ENCODE peak calls at places on chromosomes 3 and 15, in ten cellular contexts. One of them, this sample, is unnamed.

GRCh38 chr3:14534379-14535191 is 5.6 kb downstream of the GRIP2 start:
- DNase-seq in esophagus squamous epithelium: no peak
- DNase-seq in A673: peak; percentile 92
- DNase-seq in adrenal gland: no peak
- DNase-seq in mucosa of descending colon: no peak
- DNase-seq in left ventricle myocardium inferior: no peak
- DNase-seq in cardiac muscle cell: no peak
- DNase-seq in HCT116: no peak
- DNase-seq in fibroblast of lung: no peak
- DNase-seq in ovary: no peak
- DNase-seq in this sample: no peak

GRCh38 chr3:115321396-115321795 is 174.3 kb upstream of the ZBTB20 start:
- DNase-seq in A673: peak; percentile 97
- DNase-seq in adrenal gland: no peak
- DNase-seq in mucosa of descending colon: no peak
- DNase-seq in ovary: no peak
- DNase-seq in left ventricle myocardium inferior: no peak
- DNase-seq in HCT116: no peak
- DNase-seq in cardiac muscle cell: no peak
- DNase-seq in esophagus squamous epithelium: no peak
- DNase-seq in fibroblast of lung: peak; percentile 21
- DNase-seq in this sample: peak; percentile 33

GRCh38 chr3:158912188-158912587 is 110.3 kb downstream of the MFSD1 start:
- DNase-seq in HCT116: no peak
- DNase-seq in ovary: no peak
- DNase-seq in fibroblast of lung: no peak
- DNase-seq in mucosa of descending colon: no peak
- DNase-seq in adrenal gland: no peak
- DNase-seq in esophagus squamous epithelium: no peak
- DNase-seq in left ventricle myocardium inferior: no peak
- DNase-seq in cardiac muscle cell: no peak
- DNase-seq in A673: peak; percentile 15
- DNase-seq in this sample: no peak

GRCh38 chr3:37082317-37082716 is 89.0 kb downstream of the MLH1 start:
- DNase-seq in A673: no peak
- DNase-seq in fibroblast of lung: no peak
- DNase-seq in cardiac muscle cell: no peak
- DNase-seq in HCT116: no peak
- DNase-seq in mucosa of descending colon: no peak
- DNase-seq in ovary: no peak
- DNase-seq in left ventricle myocardium inferior: no peak
- DNase-seq in adrenal gland: no peak
- DNase-seq in esophagus squamous epithelium: no peak
- DNase-seq in this sample: no peak

GRCh38 chr3:88572450-88572849 is 422.7 kb downstream of the C3orf38 start:
- DNase-seq in adrenal gland: no peak
- DNase-seq in A673: no peak
- DNase-seq in esophagus squamous epithelium: no peak
- DNase-seq in HCT116: no peak
- DNase-seq in mucosa of descending colon: no peak
- DNase-seq in fibroblast of lung: no peak
- DNase-seq in ovary: no peak
- DNase-seq in cardiac muscle cell: no peak
- DNase-seq in left ventricle myocardium inferior: no peak
- DNase-seq in this sample: no peak

GRCh38 chr15:48992096-48992495 is 28.4 kb upstream of the SHC4 start:
- DNase-seq in adrenal gland: no peak
- DNase-seq in cardiac muscle cell: no peak
- DNase-seq in esophagus squamous epithelium: no peak
- DNase-seq in left ventricle myocardium inferior: no peak
- DNase-seq in mucosa of descending colon: no peak
- DNase-seq in HCT116: no peak
- DNase-seq in ovary: no peak
- DNase-seq in fibroblast of lung: no peak
- DNase-seq in A673: no peak
- DNase-seq in this sample: no peak

GRCh38 chr3:84961492-84962255 is 2.9 kb downstream of the CADM2 start:
- DNase-seq in mucosa of descending colon: no peak
- DNase-seq in left ventricle myocardium inferior: no peak
- DNase-seq in HCT116: no peak
- DNase-seq in adrenal gland: no peak
- DNase-seq in ovary: no peak
- DNase-seq in cardiac muscle cell: no peak
- DNase-seq in A673: no peak
- DNase-seq in esophagus squamous epithelium: no peak
- DNase-seq in fibroblast of lung: no peak
- DNase-seq in this sample: peak; percentile 40

GRCh38 chr15:89936051-89936792 is 23.5 kb upstream of the ARPIN start:
- DNase-seq in adrenal gland: no peak
- DNase-seq in esophagus squamous epithelium: no peak
- DNase-seq in left ventricle myocardium inferior: no peak
- DNase-seq in A673: no peak
- DNase-seq in ovary: no peak
- DNase-seq in HCT116: no peak
- DNase-seq in mucosa of descending colon: no peak
- DNase-seq in cardiac muscle cell: no peak
- DNase-seq in fibroblast of lung: no peak
- DNase-seq in this sample: no peak

GRCh38 chr15:43185161-43186002 is at the start of gene CCNDBP1:
- DNase-seq in esophagus squamous epithelium: peak; percentile 86
- DNase-seq in fibroblast of lung: peak; percentile 72
- DNase-seq in adrenal gland: peak; percentile 98
- DNase-seq in A673: peak; percentile 82
- DNase-seq in ovary: peak; percentile 79
- DNase-seq in cardiac muscle cell: peak; percentile 97
- DNase-seq in mucosa of descending colon: peak; percentile 98
- DNase-seq in left ventricle myocardium inferior: peak; percentile 98
- DNase-seq in HCT116: peak; percentile 84
- DNase-seq in this sample: peak; percentile 99

GRCh38 chr3:61589856-61590255 is 28.5 kb downstream of the PTPRG start:
- DNase-seq in A673: no peak
- DNase-seq in fibroblast of lung: peak; percentile 79
- DNase-seq in ovary: no peak
- DNase-seq in mucosa of descending colon: no peak
- DNase-seq in HCT116: no peak
- DNase-seq in adrenal gland: peak; percentile 16
- DNase-seq in esophagus squamous epithelium: no peak
- DNase-seq in left ventricle myocardium inferior: no peak
- DNase-seq in cardiac muscle cell: no peak
- DNase-seq in this sample: no peak

GRCh38 chr3:66472313-66473134 is 28.3 kb downstream of the LRIG1 start:
- DNase-seq in HCT116: no peak
- DNase-seq in mucosa of descending colon: peak; percentile 56
- DNase-seq in esophagus squamous epithelium: no peak
- DNase-seq in cardiac muscle cell: no peak
- DNase-seq in adrenal gland: no peak
- DNase-seq in ovary: no peak
- DNase-seq in fibroblast of lung: peak; percentile 69
- DNase-seq in left ventricle myocardium inferior: no peak
- DNase-seq in A673: no peak
- DNase-seq in this sample: no peak

GRCh38 chr3:8538904-8539303 is 37.3 kb downstream of the LMCD1 start:
- DNase-seq in left ventricle myocardium inferior: no peak
- DNase-seq in ovary: no peak
- DNase-seq in cardiac muscle cell: no peak
- DNase-seq in adrenal gland: no peak
- DNase-seq in fibroblast of lung: peak; percentile 83
- DNase-seq in esophagus squamous epithelium: no peak
- DNase-seq in HCT116: no peak
- DNase-seq in A673: no peak
- DNase-seq in mucosa of descending colon: no peak
- DNase-seq in this sample: no peak

GRCh38 chr15:31457631-31458526 is 131.2 kb downstream of the KLF13 start:
- DNase-seq in fibroblast of lung: peak; percentile 76
- DNase-seq in left ventricle myocardium inferior: no peak
- DNase-seq in ovary: no peak
- DNase-seq in mucosa of descending colon: peak; percentile 10
- DNase-seq in esophagus squamous epithelium: no peak
- DNase-seq in cardiac muscle cell: no peak
- DNase-seq in A673: no peak
- DNase-seq in adrenal gland: no peak
- DNase-seq in HCT116: no peak
- DNase-seq in this sample: no peak

GRCh38 chr3:69569520-69569919 is 169.7 kb upstream of the MITF start:
- DNase-seq in fibroblast of lung: peak; percentile 26
- DNase-seq in A673: no peak
- DNase-seq in mucosa of descending colon: no peak
- DNase-seq in esophagus squamous epithelium: no peak
- DNase-seq in cardiac muscle cell: no peak
- DNase-seq in left ventricle myocardium inferior: no peak
- DNase-seq in adrenal gland: no peak
- DNase-seq in ovary: no peak
- DNase-seq in HCT116: no peak
- DNase-seq in this sample: no peak

GRCh38 chr15:56772868-56773639 is 39.7 kb upstream of the ZNF280D start:
- DNase-seq in HCT116: no peak
- DNase-seq in cardiac muscle cell: no peak
- DNase-seq in mucosa of descending colon: no peak
- DNase-seq in esophagus squamous epithelium: no peak
- DNase-seq in fibroblast of lung: peak; percentile 58
- DNase-seq in A673: no peak
- DNase-seq in ovary: no peak
- DNase-seq in adrenal gland: no peak
- DNase-seq in left ventricle myocardium inferior: no peak
- DNase-seq in this sample: no peak

GRCh38 chr15:70783610-70784021 is 20.3 kb upstream of the UACA start:
- DNase-seq in cardiac muscle cell: no peak
- DNase-seq in HCT116: no peak
- DNase-seq in left ventricle myocardium inferior: no peak
- DNase-seq in adrenal gland: peak; percentile 40
- DNase-seq in fibroblast of lung: peak; percentile 46
- DNase-seq in A673: peak; percentile 23
- DNase-seq in mucosa of descending colon: peak; percentile 30
- DNase-seq in esophagus squamous epithelium: no peak
- DNase-seq in ovary: no peak
- DNase-seq in this sample: no peak

GRCh38 chr15:22262613-22263020 is 182.3 kb downstream of the OR4M2 start:
- DNase-seq in cardiac muscle cell: no peak
- DNase-seq in ovary: peak; percentile 34
- DNase-seq in mucosa of descending colon: peak; percentile 38
- DNase-seq in left ventricle myocardium inferior: no peak
- DNase-seq in HCT116: no peak
- DNase-seq in fibroblast of lung: no peak
- DNase-seq in adrenal gland: no peak
- DNase-seq in esophagus squamous epithelium: no peak
- DNase-seq in A673: no peak
- DNase-seq in this sample: no peak

GRCh38 chr3:145798691-145799550 is 362.1 kb downstream of the PLOD2 start:
- DNase-seq in esophagus squamous epithelium: no peak
- DNase-seq in A673: peak; percentile 58
- DNase-seq in fibroblast of lung: peak; percentile 12
- DNase-seq in left ventricle myocardium inferior: no peak
- DNase-seq in HCT116: no peak
- DNase-seq in ovary: no peak
- DNase-seq in mucosa of descending colon: no peak
- DNase-seq in cardiac muscle cell: peak; percentile 12
- DNase-seq in adrenal gland: no peak
- DNase-seq in this sample: no peak

GRCh38 chr3:48467473-48468267 is 21.1 kb downstream of the ATRIP start:
- DNase-seq in esophagus squamous epithelium: no peak
- DNase-seq in A673: no peak
- DNase-seq in fibroblast of lung: no peak
- DNase-seq in cardiac muscle cell: no peak
- DNase-seq in ovary: no peak
- DNase-seq in HCT116: no peak
- DNase-seq in mucosa of descending colon: no peak
- DNase-seq in adrenal gland: no peak
- DNase-seq in left ventricle myocardium inferior: no peak
- DNase-seq in this sample: no peak
- H3K4me1 ChIP-seq in esophagus squamous epithelium: peaks cover 67% of the 10 kb centered on the region
- H3K4me1 ChIP-seq in A673: peaks cover 12% of the 10 kb centered on the region
- H3K4me1 ChIP-seq in fibroblast of lung: peaks cover 27% of the 10 kb centered on the region
- H3K4me1 ChIP-seq in cardiac muscle cell: peaks cover 15% of the 10 kb centered on the region
- H3K4me1 ChIP-seq in ovary: peaks cover 25% of the 10 kb centered on the region
- H3K4me1 ChIP-seq in HCT116: peaks cover 22% of the 10 kb centered on the region
- H3K4me1 ChIP-seq in mucosa of descending colon: peaks cover 57% of the 10 kb centered on the region
- H3K4me1 ChIP-seq in adrenal gland: peaks cover 37% of the 10 kb centered on the region
- H3K4me1 ChIP-seq in left ventricle myocardium inferior: peaks cover 83% of the 10 kb centered on the region
- H3K4me1 ChIP-seq in this sample: peaks cover 3% of the 10 kb centered on the region

GRCh38 chr15:92909131-92909781 is 9.1 kb downstream of the CHD2 start:
- DNase-seq in esophagus squamous epithelium: no peak
- DNase-seq in left ventricle myocardium inferior: no peak
- DNase-seq in fibroblast of lung: no peak
- DNase-seq in A673: no peak
- DNase-seq in cardiac muscle cell: no peak
- DNase-seq in HCT116: no peak
- DNase-seq in mucosa of descending colon: no peak
- DNase-seq in adrenal gland: no peak
- DNase-seq in ovary: no peak
- DNase-seq in this sample: no peak
- H3K36me3 ChIP-seq in esophagus squamous epithelium: peaks cover 14% of the 10 kb centered on the region
- H3K36me3 ChIP-seq in left ventricle myocardium inferior: no peaks in the 10 kb centered on the region
- H3K36me3 ChIP-seq in fibroblast of lung: no peaks in the 10 kb centered on the region
- H3K36me3 ChIP-seq in A673: peaks cover 11% of the 10 kb centered on the region
- H3K36me3 ChIP-seq in cardiac muscle cell: no peaks in the 10 kb centered on the region
- H3K36me3 ChIP-seq in HCT116: no peaks in the 10 kb centered on the region
- H3K36me3 ChIP-seq in mucosa of descending colon: no peaks in the 10 kb centered on the region
- H3K36me3 ChIP-seq in adrenal gland: no peaks in the 10 kb centered on the region
- H3K36me3 ChIP-seq in ovary: no peaks in the 10 kb centered on the region
- H3K36me3 ChIP-seq in this sample: peaks cover 36% of the 10 kb centered on the region

DNA sequence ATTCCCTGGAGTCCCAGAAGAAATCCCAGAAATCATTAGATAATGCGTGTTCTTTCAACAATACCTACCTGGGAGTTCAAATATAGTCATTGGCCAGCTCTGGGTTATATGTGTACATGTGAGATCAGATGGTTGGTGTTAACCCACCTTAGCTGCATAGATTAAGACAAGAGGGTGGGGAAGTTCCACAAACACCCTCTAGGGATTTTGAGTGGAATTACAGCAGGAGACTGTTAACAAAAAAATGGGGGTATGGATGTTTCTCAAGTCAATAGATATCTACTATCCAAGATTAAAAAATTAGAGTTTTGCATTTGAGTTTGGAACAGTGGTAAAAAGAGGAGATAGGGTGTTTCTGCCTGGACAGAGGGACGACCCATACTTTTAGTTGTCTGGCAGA is 282.5 kb upstream of the CNTN3 start:
- DNase-seq in A673: peak; percentile 4
- DNase-seq in esophagus squamous epithelium: no peak
- DNase-seq in ovary: no peak
- DNase-seq in left ventricle myocardium inferior: no peak
- DNase-seq in adrenal gland: no peak
- DNase-seq in fibroblast of lung: peak; percentile 4
- DNase-seq in HCT116: no peak
- DNase-seq in cardiac muscle cell: peak; percentile 23
- DNase-seq in mucosa of descending colon: no peak
- DNase-seq in this sample: no peak
- TF ChIP-seq CTCF in A673: peak; percentile 35
- TF ChIP-seq CTCF in esophagus squamous epithelium: no peak
- TF ChIP-seq CTCF in ovary: no peak
- TF ChIP-seq CTCF in left ventricle myocardium inferior: peak; percentile 43
- TF ChIP-seq CTCF in adrenal gland: peak; percentile 12
- TF ChIP-seq CTCF in fibroblast of lung: peak; percentile 38
- TF ChIP-seq CTCF in HCT116: no peak
- TF ChIP-seq CTCF in cardiac muscle cell: no peak
- TF ChIP-seq CTCF in mucosa of descending colon: no peak
- TF ChIP-seq CTCF in this sample: peak; percentile 45

GRCh38 chr15:100869151-100869999 is 10.3 kb upstream of the ALDH1A3 start:
- DNase-seq in adrenal gland: no peak
- DNase-seq in left ventricle myocardium inferior: no peak
- DNase-seq in cardiac muscle cell: no peak
- DNase-seq in ovary: no peak
- DNase-seq in mucosa of descending colon: no peak
- DNase-seq in A673: peak; percentile 30
- DNase-seq in fibroblast of lung: no peak
- DNase-seq in HCT116: peak; percentile 27
- DNase-seq in esophagus squamous epithelium: no peak
- DNase-seq in this sample: peak; percentile 48
- H3K4me1 ChIP-seq in adrenal gland: no peaks in the 10 kb centered on the region
- H3K4me1 ChIP-seq in left ventricle myocardium inferior: no peaks in the 10 kb centered on the region
- H3K4me1 ChIP-seq in cardiac muscle cell: no peaks in the 10 kb centered on the region
- H3K4me1 ChIP-seq in ovary: peaks cover 2% of the 10 kb centered on the region
- H3K4me1 ChIP-seq in mucosa of descending colon: no peaks in the 10 kb centered on the region
- H3K4me1 ChIP-seq in A673: peaks cover 5% of the 10 kb centered on the region
- H3K4me1 ChIP-seq in fibroblast of lung: peaks cover 2% of the 10 kb centered on the region
- H3K4me1 ChIP-seq in HCT116: no peaks in the 10 kb centered on the region
- H3K4me1 ChIP-seq in esophagus squamous epithelium: no peaks in the 10 kb centered on the region
- H3K4me1 ChIP-seq in this sample: no peaks in the 10 kb centered on the region

This sample was measured in BE2C.